ENCODE peak calls at places on chromosomes 3 and 15, in six cellular contexts. B is body of pancreas, X is heart left ventricle, R is astrocyte of the spinal cord, S is BJ, L is left lung. J is an unnamed sample.

GRCh38 chr3:38588995-38589937 is 60.2 kb downstream of the SCN5A start:
- DNase-seq in S (no peak), L (no peak), X (peak; percentile 13), B (no peak), R (no peak), J (no peak)

GRCh38 chr15:68450192-68450591 is 18.2 kb upstream of the ITGA11 start:
- DNase-seq in B (no peak), L (no peak), R (no peak), X (no peak), S (no peak), J (no peak)

GRCh38 chr3:38297947-38298711 is 16.0 kb downstream of the SLC22A14 start:
- DNase-seq in X (no peak), B (no peak), R (peak; percentile 21), L (no peak), S (no peak), J (peak; percentile 4)

GRCh38 chr3:38404286-38404685 is 49.4 kb upstream of the ACVR2B start:
- DNase-seq in R (peak; percentile 72), X (no peak), L (peak; percentile 36), B (peak; percentile 29), S (peak; percentile 25), J (peak; percentile 76)

GRCh38 chr3:42518800-42519567 is 16.5 kb downstream of the VIPR1 start:
- DNase-seq in R (no peak), L (no peak), S (no peak), B (no peak), X (no peak), J (no peak)

GRCh38 chr3:108387065-108387464 is 90.7 kb downstream of the HHLA2 start:
- DNase-seq in B (no peak), L (no peak), X (no peak), S (no peak), R (no peak), J (no peak)

GRCh38 chr15:69758291-69758771 is 305.7 kb downstream of the RPLP1 start:
- DNase-seq in X (no peak), R (peak; percentile 62), S (peak; percentile 18), L (no peak), B (no peak), J (peak; percentile 67)

GRCh38 chr3:178960918-178961317 is 110.7 kb downstream of the ZMAT3 start:
- DNase-seq in L (no peak), X (no peak), S (no peak), B (no peak), R (no peak), J (no peak)

GRCh38 chr3:110881069-110881468 is 190.5 kb upstream of the NECTIN3 start:
- DNase-seq in L (no peak), S (no peak), R (peak; percentile 72), B (peak; percentile 85), X (peak; percentile 19), J (peak; percentile 12)

GRCh38 chr3:71565976-71566375 is 17.6 kb downstream of the FOXP1 start:
- DNase-seq in X (no peak), S (no peak), R (no peak), B (no peak), L (no peak), J (no peak)

GRCh38 chr15:91508633-91509032 is 344.9 kb upstream of the SLCO3A1 start:
- DNase-seq in S (no peak), B (no peak), L (no peak), X (no peak), R (peak; percentile 33), J (no peak)

GRCh38 chr3:194518652-194519051 is 31.9 kb upstream of the ATP13A3 start:
- DNase-seq in L (no peak), R (peak; percentile 39), X (no peak), B (no peak), S (peak; percentile 46), J (no peak)

GRCh38 chr15:67972377-67972776 is 81.7 kb upstream of the PIAS1 start:
- DNase-seq in X (no peak), L (no peak), R (no peak), B (no peak), S (no peak), J (no peak)

GRCh38 chr3:27044926-27045481 is 324.2 kb downstream of the NEK10 start:
- DNase-seq in X (no peak), R (no peak), S (no peak), B (no peak), L (no peak), J (no peak)

GRCh38 chr15:87871738-87872315 is 384.7 kb downstream of the NTRK3 start:
- DNase-seq in B (no peak), L (no peak), X (no peak), S (peak; percentile 31), R (no peak), J (no peak)

GRCh38 chr3:112459750-112460149 is 39.5 kb downstream of the BTLA start:
- DNase-seq in B (no peak), L (no peak), R (no peak), S (no peak), X (no peak), J (no peak)

GRCh38 chr3:54986294-54986693 is 58.4 kb upstream of the LRTM1 start:
- DNase-seq in L (no peak), X (no peak), R (no peak), S (no peak), B (no peak), J (no peak)

GRCh38 chr15:52105856-52106255 is 6.7 kb downstream of the BCL2L10 start:
- DNase-seq in R (no peak), L (no peak), S (no peak), B (no peak), X (no peak), J (no peak)

GRCh38 chr3:123130079-123130726 is 63.4 kb downstream of the PDIA5 start:
- DNase-seq in S (no peak), X (no peak), R (no peak), L (no peak), B (no peak), J (no peak)

GRCh38 chr3:148101061-148101460 is 596.6 kb upstream of the AGTR1 start:
- DNase-seq in B (no peak), X (no peak), R (peak; percentile 62), S (no peak), L (no peak), J (peak; percentile 63)

GRCh38 chr15:59364238-59364637 is 8.4 kb downstream of the MYO1E start:
- DNase-seq in R (no peak), L (no peak), B (no peak), S (no peak), X (no peak), J (peak; percentile 66)

GRCh38 chr15:25905140-25905539 is 42.0 kb upstream of the ATP10A start:
- DNase-seq in X (no peak), R (peak; percentile 68), L (no peak), B (no peak), S (peak; percentile 61), J (peak; percentile 90)

GRCh38 chr3:187321766-187322165 is 30.2 kb upstream of the MASP1 start:
- DNase-seq in L (no peak), X (no peak), R (no peak), B (no peak), S (no peak), J (no peak)

GRCh38 chr3:188274249-188274915 is 120.4 kb downstream of the LPP start:
- DNase-seq in X (no peak), S (no peak), L (no peak), R (peak; percentile 32), B (no peak), J (no peak)

GRCh38 chr15:63109498-63110290 is 12.0 kb upstream of the LACTB start:
- DNase-seq in R (no peak), X (no peak), S (no peak), B (no peak), L (no peak), J (peak; percentile 47)

GRCh38 chr15:62482715-62483429 is 317.8 kb upstream of the C2CD4B start:
- DNase-seq in R (no peak), X (no peak), L (no peak), B (no peak), S (no peak), J (peak; percentile 72)

GRCh38 chr15:56390739-56391267 is 25.6 kb downstream of the TEX9 start:
- DNase-seq in L (no peak), S (no peak), X (no peak), R (no peak), B (no peak), J (peak; percentile 2)

GRCh38 chr15:79283252-79284048 is 928 bp downstream of the ANKRD34C start:
- DNase-seq in B (peak; percentile 27), L (no peak), S (no peak), R (peak; percentile 29), X (peak; percentile 45), J (peak; percentile 22)

GRCh38 chr3:48466386-48467109 is 20.0 kb downstream of the ATRIP start:
- DNase-seq in X (no peak), L (peak; percentile 44), B (peak; percentile 68), S (no peak), R (no peak), J (peak; percentile 32)

GRCh38 chr3:32045091-32045964 is 61.1 kb upstream of the GPD1L start:
- DNase-seq in B (peak; percentile 91), X (no peak), R (peak; percentile 70), S (no peak), L (peak; percentile 33), J (peak; percentile 85)

GRCh38 chr15:90388462-90389182 is 580 bp downstream of the IQGAP1 start:
- DNase-seq in S (no peak), L (peak; percentile 86), R (peak; percentile 43), X (peak; percentile 74), B (peak; percentile 63), J (peak; percentile 47)

GRCh38 chr15:98856540-98856907 is 151.1 kb downstream of the PGPEP1L start:
- DNase-seq in R (peak; percentile 92), S (peak; percentile 90), L (no peak), X (no peak), B (no peak), J (peak; percentile 86)

GRCh38 chr15:98859149-98859548 is 148.4 kb downstream of the PGPEP1L start:
- DNase-seq in S (no peak), X (no peak), R (no peak), B (no peak), L (no peak), J (no peak)

GRCh38 chr15:98860647-98861041 is 146.9 kb downstream of the PGPEP1L start:
- DNase-seq in B (no peak), L (no peak), X (no peak), R (no peak), S (no peak), J (no peak)

GRCh38 chr15:98861188-98861587 is 146.4 kb downstream of the PGPEP1L start:
- DNase-seq in X (no peak), L (no peak), R (no peak), B (no peak), S (no peak), J (no peak)

GRCh38 chr15:98858610-98859023 is 149.0 kb downstream of the PGPEP1L start:
- DNase-seq in R (no peak), X (no peak), L (no peak), B (no peak), S (no peak), J (no peak)
- H3K4me3 ChIP-seq in R (no peak overlapping the region), X (no peak overlapping the region), L (no peak overlapping the region), B (no peak overlapping the region), S (no peak overlapping the region), J (no peak overlapping the region)

GRCh38 chr15:61118885-61119284 is 110.2 kb downstream of the RORA start:
- DNase-seq in B (no peak), S (no peak), R (no peak), L (no peak), X (no peak), J (no peak)
- TF ChIP-seq CTCF in B (no peak), S (no peak), R (peak; percentile 39), L (no peak), X (no peak), J (no peak)

GRCh38 chr15:73927003-73927475 is 777 bp downstream of the LOXL1 start:
- DNase-seq in L (peak; percentile 68), S (no peak), R (no peak), B (peak; percentile 85), X (peak; percentile 69), J (peak; percentile 68)
- H3K4me3 ChIP-seq in L (peak overlapping the region; percentile 50), S (peak overlapping the region; percentile 59), R (peak overlapping the region; percentile 78), B (peak overlapping the region; percentile 37), X (peak overlapping the region; percentile 78), J (peak overlapping the region; percentile 82)

GRCh38 chr15:80308002-80308401 is 56.0 kb upstream of the CTXND1 start:
- DNase-seq in L (no peak), B (no peak), R (no peak), X (no peak), S (no peak), J (no peak)
- TF ChIP-seq CTCF in L (no peak), B (no peak), R (no peak), X (no peak), S (no peak), J (no peak)